ENCODE peak calls at places on chromosomes 13 and 19, in nine cellular contexts. One of them, this sample, is unnamed. For H3K9me3, the result is how much of the 10 kb centered on the place peaks cover.

GRCh38 chr13:77300176-77301141 is 26.4 kb downstream of the MYCBP2 start:
- DNase-seq in ovary: no peak
- DNase-seq in mucosa of descending colon: no peak
- DNase-seq in neural progenitor cell: no peak
- DNase-seq in OCI-LY7: peak
- DNase-seq in mesenchymal stem cell: peak
- DNase-seq in left lung: no peak
- DNase-seq in naive thymus-derived CD4-positive, alpha-beta T cell: no peak
- DNase-seq in CD8-positive, alpha-beta T cell: no peak
- DNase-seq in this sample: no peak

GRCh38 chr13:72638059-72638815 is 89.2 kb downstream of the MZT1 start:
- DNase-seq in CD8-positive, alpha-beta T cell: no peak
- DNase-seq in ovary: no peak
- DNase-seq in naive thymus-derived CD4-positive, alpha-beta T cell: no peak
- DNase-seq in mucosa of descending colon: no peak
- DNase-seq in neural progenitor cell: no peak
- DNase-seq in mesenchymal stem cell: no peak
- DNase-seq in OCI-LY7: no peak
- DNase-seq in left lung: no peak
- DNase-seq in this sample: no peak

GRCh38 chr19:34128558-34129250 is 43.6 kb upstream of the LSM14A start:
- DNase-seq in left lung: no peak
- DNase-seq in naive thymus-derived CD4-positive, alpha-beta T cell: no peak
- DNase-seq in neural progenitor cell: no peak
- DNase-seq in CD8-positive, alpha-beta T cell: no peak
- DNase-seq in ovary: no peak
- DNase-seq in mucosa of descending colon: no peak
- DNase-seq in mesenchymal stem cell: no peak
- DNase-seq in OCI-LY7: no peak
- DNase-seq in this sample: no peak

GRCh38 chr19:489418-490196 is 6.7 kb upstream of the MADCAM1 start:
- DNase-seq in neural progenitor cell: peak
- DNase-seq in left lung: no peak
- DNase-seq in mucosa of descending colon: no peak
- DNase-seq in ovary: no peak
- DNase-seq in CD8-positive, alpha-beta T cell: no peak
- DNase-seq in OCI-LY7: peak
- DNase-seq in naive thymus-derived CD4-positive, alpha-beta T cell: no peak
- DNase-seq in mesenchymal stem cell: peak
- DNase-seq in this sample: no peak

GRCh38 chr19:46147791-46148288 is at the start of gene IGFL2:
- DNase-seq in mesenchymal stem cell: no peak
- DNase-seq in CD8-positive, alpha-beta T cell: no peak
- DNase-seq in left lung: no peak
- DNase-seq in OCI-LY7: no peak
- DNase-seq in neural progenitor cell: no peak
- DNase-seq in naive thymus-derived CD4-positive, alpha-beta T cell: no peak
- DNase-seq in ovary: no peak
- DNase-seq in mucosa of descending colon: no peak
- DNase-seq in this sample: no peak

GRCh38 chr19:41298327-41298964 is 11.5 kb upstream of the CCDC97 start:
- DNase-seq in neural progenitor cell: no peak
- DNase-seq in mucosa of descending colon: peak
- DNase-seq in ovary: no peak
- DNase-seq in mesenchymal stem cell: peak
- DNase-seq in CD8-positive, alpha-beta T cell: peak
- DNase-seq in left lung: peak
- DNase-seq in naive thymus-derived CD4-positive, alpha-beta T cell: no peak
- DNase-seq in OCI-LY7: no peak
- DNase-seq in this sample: peak

GRCh38 chr19:49801966-49802661 is 11.0 kb downstream of the FUZ start:
- DNase-seq in ovary: peak
- DNase-seq in mesenchymal stem cell: peak
- DNase-seq in neural progenitor cell: peak
- DNase-seq in CD8-positive, alpha-beta T cell: no peak
- DNase-seq in left lung: no peak
- DNase-seq in OCI-LY7: no peak
- DNase-seq in mucosa of descending colon: peak
- DNase-seq in naive thymus-derived CD4-positive, alpha-beta T cell: no peak
- DNase-seq in this sample: no peak

GRCh38 chr19:47028372-47028672 is 8.7 kb downstream of the NPAS1 start:
- DNase-seq in mesenchymal stem cell: no peak
- DNase-seq in CD8-positive, alpha-beta T cell: no peak
- DNase-seq in left lung: no peak
- DNase-seq in naive thymus-derived CD4-positive, alpha-beta T cell: no peak
- DNase-seq in neural progenitor cell: peak
- DNase-seq in ovary: no peak
- DNase-seq in mucosa of descending colon: no peak
- DNase-seq in OCI-LY7: no peak
- DNase-seq in this sample: no peak

GRCh38 chr13:76892488-76892887 is 6.3 kb upstream of the KCTD12 start:
- DNase-seq in naive thymus-derived CD4-positive, alpha-beta T cell: no peak
- DNase-seq in CD8-positive, alpha-beta T cell: no peak
- DNase-seq in left lung: no peak
- DNase-seq in ovary: no peak
- DNase-seq in neural progenitor cell: no peak
- DNase-seq in mesenchymal stem cell: no peak
- DNase-seq in mucosa of descending colon: no peak
- DNase-seq in OCI-LY7: no peak
- DNase-seq in this sample: no peak

GRCh38 chr13:44507639-44508038 is 68.5 kb downstream of the TSC22D1 start:
- DNase-seq in mucosa of descending colon: no peak
- DNase-seq in left lung: no peak
- DNase-seq in OCI-LY7: no peak
- DNase-seq in CD8-positive, alpha-beta T cell: no peak
- DNase-seq in mesenchymal stem cell: no peak
- DNase-seq in naive thymus-derived CD4-positive, alpha-beta T cell: no peak
- DNase-seq in neural progenitor cell: no peak
- DNase-seq in ovary: no peak
- DNase-seq in this sample: no peak

GRCh38 chr13:80716610-80717081 is 375.7 kb upstream of the SPRY2 start:
- DNase-seq in mucosa of descending colon: peak
- DNase-seq in OCI-LY7: no peak
- DNase-seq in ovary: no peak
- DNase-seq in mesenchymal stem cell: peak
- DNase-seq in neural progenitor cell: no peak
- DNase-seq in left lung: no peak
- DNase-seq in CD8-positive, alpha-beta T cell: no peak
- DNase-seq in naive thymus-derived CD4-positive, alpha-beta T cell: no peak
- DNase-seq in this sample: no peak

GRCh38 chr13:30165071-30165470 is 142.3 kb downstream of the KATNAL1 start:
- DNase-seq in naive thymus-derived CD4-positive, alpha-beta T cell: no peak
- DNase-seq in neural progenitor cell: no peak
- DNase-seq in left lung: no peak
- DNase-seq in OCI-LY7: no peak
- DNase-seq in ovary: no peak
- DNase-seq in mesenchymal stem cell: no peak
- DNase-seq in mucosa of descending colon: no peak
- DNase-seq in CD8-positive, alpha-beta T cell: no peak
- DNase-seq in this sample: no peak

GRCh38 chr19:46755077-46755852 is 9.0 kb upstream of the STRN4 start:
- DNase-seq in left lung: peak
- DNase-seq in mesenchymal stem cell: peak
- DNase-seq in OCI-LY7: no peak
- DNase-seq in naive thymus-derived CD4-positive, alpha-beta T cell: no peak
- DNase-seq in neural progenitor cell: no peak
- DNase-seq in ovary: no peak
- DNase-seq in mucosa of descending colon: no peak
- DNase-seq in CD8-positive, alpha-beta T cell: no peak
- DNase-seq in this sample: no peak

GRCh38 chr13:98143601-98144500 is 957 bp downstream of the FARP1 start:
- DNase-seq in CD8-positive, alpha-beta T cell: no peak
- DNase-seq in ovary: peak
- DNase-seq in naive thymus-derived CD4-positive, alpha-beta T cell: no peak
- DNase-seq in left lung: peak
- DNase-seq in mesenchymal stem cell: peak
- DNase-seq in mucosa of descending colon: peak
- DNase-seq in OCI-LY7: no peak
- DNase-seq in neural progenitor cell: peak
- DNase-seq in this sample: no peak

GRCh38 chr19:51799311-51799997 is 4.5 kb downstream of the FPR3 start:
- DNase-seq in CD8-positive, alpha-beta T cell: no peak
- DNase-seq in left lung: no peak
- DNase-seq in ovary: peak
- DNase-seq in mesenchymal stem cell: peak
- DNase-seq in OCI-LY7: no peak
- DNase-seq in mucosa of descending colon: peak
- DNase-seq in neural progenitor cell: no peak
- DNase-seq in naive thymus-derived CD4-positive, alpha-beta T cell: no peak
- DNase-seq in this sample: no peak

GRCh38 chr19:10068205-10068604 is 17.9 kb upstream of the SHFL start:
- DNase-seq in neural progenitor cell: no peak
- DNase-seq in CD8-positive, alpha-beta T cell: no peak
- DNase-seq in OCI-LY7: no peak
- DNase-seq in naive thymus-derived CD4-positive, alpha-beta T cell: no peak
- DNase-seq in mucosa of descending colon: no peak
- DNase-seq in mesenchymal stem cell: no peak
- DNase-seq in left lung: no peak
- DNase-seq in ovary: no peak
- DNase-seq in this sample: no peak

GRCh38 chr13:24280722-24281121 is 28.7 kb upstream of the C1QTNF9 start:
- DNase-seq in mesenchymal stem cell: no peak
- DNase-seq in ovary: no peak
- DNase-seq in neural progenitor cell: no peak
- DNase-seq in CD8-positive, alpha-beta T cell: no peak
- DNase-seq in left lung: peak
- DNase-seq in OCI-LY7: no peak
- DNase-seq in naive thymus-derived CD4-positive, alpha-beta T cell: no peak
- DNase-seq in mucosa of descending colon: no peak
- DNase-seq in this sample: no peak

GRCh38 chr19:27652281-27652680 is 1560.7 kb downstream of the UQCRFS1 start:
- DNase-seq in OCI-LY7: no peak
- DNase-seq in CD8-positive, alpha-beta T cell: no peak
- DNase-seq in ovary: no peak
- DNase-seq in left lung: no peak
- DNase-seq in neural progenitor cell: no peak
- DNase-seq in mesenchymal stem cell: no peak
- DNase-seq in naive thymus-derived CD4-positive, alpha-beta T cell: no peak
- DNase-seq in mucosa of descending colon: no peak
- DNase-seq in this sample: no peak

GRCh38 chr19:27660428-27660827 is 1552.5 kb downstream of the UQCRFS1 start:
- DNase-seq in ovary: no peak
- DNase-seq in mucosa of descending colon: no peak
- DNase-seq in left lung: no peak
- DNase-seq in mesenchymal stem cell: no peak
- DNase-seq in neural progenitor cell: no peak
- DNase-seq in naive thymus-derived CD4-positive, alpha-beta T cell: no peak
- DNase-seq in CD8-positive, alpha-beta T cell: no peak
- DNase-seq in OCI-LY7: no peak
- DNase-seq in this sample: no peak

GRCh38 chr19:27652796-27653195 is 1560.2 kb downstream of the UQCRFS1 start:
- DNase-seq in mesenchymal stem cell: no peak
- DNase-seq in OCI-LY7: no peak
- DNase-seq in neural progenitor cell: no peak
- DNase-seq in mucosa of descending colon: no peak
- DNase-seq in ovary: no peak
- DNase-seq in CD8-positive, alpha-beta T cell: no peak
- DNase-seq in naive thymus-derived CD4-positive, alpha-beta T cell: no peak
- DNase-seq in left lung: no peak
- DNase-seq in this sample: no peak

GRCh38 chr19:27657271-27658051 is 1555.5 kb downstream of the UQCRFS1 start:
- DNase-seq in left lung: peak
- DNase-seq in CD8-positive, alpha-beta T cell: no peak
- DNase-seq in naive thymus-derived CD4-positive, alpha-beta T cell: no peak
- DNase-seq in mucosa of descending colon: no peak
- DNase-seq in neural progenitor cell: no peak
- DNase-seq in OCI-LY7: no peak
- DNase-seq in mesenchymal stem cell: no peak
- DNase-seq in ovary: no peak
- DNase-seq in this sample: no peak

GRCh38 chr19:27654266-27654990 is 1558.5 kb downstream of the UQCRFS1 start:
- DNase-seq in left lung: no peak
- DNase-seq in OCI-LY7: no peak
- DNase-seq in mesenchymal stem cell: no peak
- DNase-seq in neural progenitor cell: no peak
- DNase-seq in CD8-positive, alpha-beta T cell: no peak
- DNase-seq in naive thymus-derived CD4-positive, alpha-beta T cell: no peak
- DNase-seq in ovary: no peak
- DNase-seq in mucosa of descending colon: no peak
- DNase-seq in this sample: no peak
- H3K9me3 ChIP-seq in left lung: under half
- H3K9me3 ChIP-seq in OCI-LY7: under half
- H3K9me3 ChIP-seq in mesenchymal stem cell: under half
- H3K9me3 ChIP-seq in neural progenitor cell: under half
- H3K9me3 ChIP-seq in CD8-positive, alpha-beta T cell: under half
- H3K9me3 ChIP-seq in naive thymus-derived CD4-positive, alpha-beta T cell: half or more
- H3K9me3 ChIP-seq in ovary: under half
- H3K9me3 ChIP-seq in mucosa of descending colon: half or more
- H3K9me3 ChIP-seq in this sample: under half

GRCh38 chr19:37565370-37565669 is 29.3 kb downstream of the ZNF571 start:
- DNase-seq in OCI-LY7: no peak
- DNase-seq in left lung: no peak
- DNase-seq in ovary: no peak
- DNase-seq in mucosa of descending colon: no peak
- DNase-seq in naive thymus-derived CD4-positive, alpha-beta T cell: no peak
- DNase-seq in CD8-positive, alpha-beta T cell: no peak
- DNase-seq in mesenchymal stem cell: no peak
- DNase-seq in neural progenitor cell: no peak
- DNase-seq in this sample: no peak
- H3K9me3 ChIP-seq in OCI-LY7: half or more
- H3K9me3 ChIP-seq in left lung: under half
- H3K9me3 ChIP-seq in ovary: under half
- H3K9me3 ChIP-seq in mucosa of descending colon: under half
- H3K9me3 ChIP-seq in naive thymus-derived CD4-positive, alpha-beta T cell: half or more
- H3K9me3 ChIP-seq in CD8-positive, alpha-beta T cell: half or more
- H3K9me3 ChIP-seq in mesenchymal stem cell: under half
- H3K9me3 ChIP-seq in neural progenitor cell: half or more
- H3K9me3 ChIP-seq in this sample: half or more

GRCh38 chr13:53439439-53440225 is 411.0 kb downstream of the OLFM4 start:
- DNase-seq in ovary: no peak
- DNase-seq in CD8-positive, alpha-beta T cell: no peak
- DNase-seq in mucosa of descending colon: no peak
- DNase-seq in neural progenitor cell: no peak
- DNase-seq in naive thymus-derived CD4-positive, alpha-beta T cell: no peak
- DNase-seq in OCI-LY7: no peak
- DNase-seq in left lung: peak
- DNase-seq in mesenchymal stem cell: no peak
- DNase-seq in this sample: no peak

GRCh38 chr13:53445682-53446081 is 417.1 kb downstream of the OLFM4 start:
- DNase-seq in neural progenitor cell: no peak
- DNase-seq in CD8-positive, alpha-beta T cell: no peak
- DNase-seq in ovary: no peak
- DNase-seq in mucosa of descending colon: no peak
- DNase-seq in OCI-LY7: no peak
- DNase-seq in left lung: no peak
- DNase-seq in mesenchymal stem cell: no peak
- DNase-seq in naive thymus-derived CD4-positive, alpha-beta T cell: no peak
- DNase-seq in this sample: no peak

GRCh38 chr13:53442979-53443378 is 414.4 kb downstream of the OLFM4 start:
- DNase-seq in ovary: no peak
- DNase-seq in mesenchymal stem cell: no peak
- DNase-seq in left lung: no peak
- DNase-seq in neural progenitor cell: no peak
- DNase-seq in CD8-positive, alpha-beta T cell: no peak
- DNase-seq in mucosa of descending colon: no peak
- DNase-seq in OCI-LY7: no peak
- DNase-seq in naive thymus-derived CD4-positive, alpha-beta T cell: no peak
- DNase-seq in this sample: no peak
- H3K9me3 ChIP-seq in ovary: under half
- H3K9me3 ChIP-seq in mesenchymal stem cell: under half
- H3K9me3 ChIP-seq in left lung: under half
- H3K9me3 ChIP-seq in neural progenitor cell: under half
- H3K9me3 ChIP-seq in CD8-positive, alpha-beta T cell: under half
- H3K9me3 ChIP-seq in mucosa of descending colon: under half
- H3K9me3 ChIP-seq in OCI-LY7: under half
- H3K9me3 ChIP-seq in naive thymus-derived CD4-positive, alpha-beta T cell: under half
- H3K9me3 ChIP-seq in this sample: under half

GRCh38 chr19:2834294-2834871 is 6.9 kb upstream of the ZNF555 start:
- DNase-seq in mesenchymal stem cell: no peak
- DNase-seq in CD8-positive, alpha-beta T cell: no peak
- DNase-seq in ovary: no peak
- DNase-seq in naive thymus-derived CD4-positive, alpha-beta T cell: no peak
- DNase-seq in left lung: no peak
- DNase-seq in neural progenitor cell: no peak
- DNase-seq in OCI-LY7: no peak
- DNase-seq in mucosa of descending colon: no peak
- DNase-seq in this sample: no peak
- H3K9me3 ChIP-seq in mesenchymal stem cell: half or more
- H3K9me3 ChIP-seq in CD8-positive, alpha-beta T cell: under half
- H3K9me3 ChIP-seq in ovary: under half
- H3K9me3 ChIP-seq in naive thymus-derived CD4-positive, alpha-beta T cell: half or more
- H3K9me3 ChIP-seq in left lung: under half
- H3K9me3 ChIP-seq in neural progenitor cell: under half
- H3K9me3 ChIP-seq in OCI-LY7: under half
- H3K9me3 ChIP-seq in mucosa of descending colon: half or more
- H3K9me3 ChIP-seq in this sample: under half

This sample was measured in CD8-positive, alpha-beta memory T cell.